ENCODE peak calls at places on chromosomes 2 and 18, in ten cellular contexts. H is fibroblast of lung, M is colonic mucosa, I is endothelial cell of umbilical vein, J is mammary epithelial cell, X is neural progenitor cell, C is astrocyte, L is GM23248, V is IMR-90, T is H9. W is an unnamed sample.

GRCh38 chr18:40469851-40470250 is 1485.2 kb upstream of the PIK3C3 start:
- DNase-seq in J (no peak), X (no peak), L (no peak), I (no peak), V (no peak), C (no peak), M (no peak), T (no peak), H (no peak), W (no peak)

GRCh38 chr18:78975282-78975681 is 4.3 kb upstream of the SALL3 start:
- DNase-seq in L (no peak), V (no peak), X (peak), J (no peak), I (no peak), T (no peak), M (no peak), H (no peak), C (no peak), W (no peak)

GRCh38 chr18:63971320-63972071 is 1.6 kb downstream of the SERPINB8 start:
- DNase-seq in H (no peak), M (no peak), I (no peak), X (no peak), C (peak), L (peak), T (no peak), V (no peak), J (no peak), W (no peak)

GRCh38 chr2:130790808-130791616 is 35.7 kb downstream of the AMER3 start:
- DNase-seq in V (no peak), T (no peak), H (no peak), X (no peak), I (no peak), M (no peak), J (no peak), C (no peak), L (no peak), W (no peak)

GRCh38 chr18:53567935-53568574 is 656.4 kb downstream of the MBD2 start:
- DNase-seq in T (no peak), C (peak), X (peak), L (peak), I (peak), J (no peak), H (peak), V (peak), M (no peak), W (peak)

GRCh38 chr2:232300894-232301387 is 77.6 kb upstream of the ALPP start:
- DNase-seq in X (no peak), J (no peak), V (peak), L (peak), I (peak), M (peak), H (no peak), C (no peak), T (no peak), W (no peak)

GRCh38 chr2:77487074-77487803 is 34.9 kb downstream of the LRRTM4 start:
- DNase-seq in T (peak), M (no peak), J (no peak), V (no peak), C (no peak), X (no peak), H (no peak), I (no peak), L (no peak), W (no peak)

GRCh38 chr2:239765076-239765845 is 259.9 kb downstream of the NDUFA10 start:
- DNase-seq in H (no peak), C (no peak), X (no peak), T (no peak), L (no peak), V (no peak), I (no peak), M (no peak), J (no peak), W (no peak)

GRCh38 chr2:207792244-207792785 is 22.6 kb upstream of the FZD5 start:
- DNase-seq in M (no peak), L (peak), T (peak), H (peak), I (peak), V (peak), C (peak), X (no peak), J (peak), W (no peak)

GRCh38 chr2:74715071-74715791 is 61.2 kb downstream of the SEMA4F start:
- DNase-seq in V (peak), I (peak), J (peak), T (peak), H (peak), M (peak), C (peak), X (peak), L (peak), W (peak)

DNA sequence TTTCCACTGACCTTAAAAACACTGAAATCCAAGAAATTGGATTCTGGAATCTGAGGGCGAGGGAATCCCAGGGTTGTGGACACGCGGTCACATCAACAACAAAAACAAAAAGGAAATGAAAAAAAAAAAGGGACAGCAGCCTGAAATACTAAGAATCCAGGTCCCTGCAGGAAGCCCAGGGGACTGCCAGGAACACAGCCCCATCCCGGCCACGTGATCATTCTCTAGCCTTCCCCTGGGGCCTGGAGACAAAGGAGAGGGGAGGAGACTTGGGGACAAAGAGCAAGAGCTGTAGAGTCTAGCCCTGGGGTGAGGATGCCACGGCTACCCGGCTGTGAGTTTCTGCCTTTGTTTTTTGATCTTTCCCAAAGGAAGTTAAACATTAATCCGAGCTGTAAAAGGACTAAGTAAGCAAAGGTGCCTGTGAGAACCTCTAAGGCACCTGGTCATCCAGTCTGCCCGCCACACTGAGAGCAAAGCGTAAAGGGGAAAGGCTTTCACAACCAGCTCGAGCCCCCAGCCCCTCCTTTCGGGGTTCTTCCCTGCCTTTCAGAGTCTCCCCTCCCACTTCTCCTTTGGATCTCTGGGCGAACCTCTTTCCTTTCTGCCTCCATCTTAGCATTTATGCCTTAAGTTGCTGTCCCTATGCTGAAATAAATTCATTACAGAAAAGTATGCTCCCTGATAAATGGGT is 57.9 kb upstream of the MSH2 start:
- DNase-seq in T (peak), V (peak), C (peak), H (peak), X (peak), J (no peak), L (peak), I (peak), M (peak), W (peak)
- H3K9ac ChIP-seq in T (peak), V (peak), C (peak), H (no peak), X (peak), J (no peak), L (peak), I (peak), M (peak), W (peak)

GRCh38 chr18:8800876-8801262 is 95.5 kb downstream of the MTCL1 start:
- DNase-seq in T (no peak), V (no peak), I (no peak), J (no peak), H (no peak), M (no peak), X (peak), C (no peak), L (peak), W (no peak)
- H3K9ac ChIP-seq in T (no peak), V (peak), I (peak), J (no peak), H (peak), M (no peak), X (no peak), C (peak), L (peak), W (no peak)

GRCh38 chr2:134284119-134284670 is 30.3 kb downstream of the MGAT5 start:
- DNase-seq in J (no peak), H (peak), L (peak), V (peak), I (no peak), X (no peak), C (peak), T (no peak), M (no peak), W (no peak)

GRCh38 chr2:134283701-134284100 is 29.8 kb downstream of the MGAT5 start:
- DNase-seq in X (no peak), J (no peak), I (no peak), T (no peak), L (no peak), V (no peak), H (no peak), M (no peak), C (no peak), W (peak)

GRCh38 chr2:134280726-134281125 is 26.9 kb downstream of the MGAT5 start:
- DNase-seq in X (no peak), M (no peak), T (no peak), V (no peak), J (no peak), I (no peak), L (no peak), C (no peak), H (no peak), W (no peak)

GRCh38 chr2:134281815-134282419 is 28.0 kb downstream of the MGAT5 start:
- DNase-seq in M (no peak), J (no peak), I (no peak), C (no peak), T (no peak), L (no peak), H (no peak), X (no peak), V (no peak), W (no peak)

DNA sequence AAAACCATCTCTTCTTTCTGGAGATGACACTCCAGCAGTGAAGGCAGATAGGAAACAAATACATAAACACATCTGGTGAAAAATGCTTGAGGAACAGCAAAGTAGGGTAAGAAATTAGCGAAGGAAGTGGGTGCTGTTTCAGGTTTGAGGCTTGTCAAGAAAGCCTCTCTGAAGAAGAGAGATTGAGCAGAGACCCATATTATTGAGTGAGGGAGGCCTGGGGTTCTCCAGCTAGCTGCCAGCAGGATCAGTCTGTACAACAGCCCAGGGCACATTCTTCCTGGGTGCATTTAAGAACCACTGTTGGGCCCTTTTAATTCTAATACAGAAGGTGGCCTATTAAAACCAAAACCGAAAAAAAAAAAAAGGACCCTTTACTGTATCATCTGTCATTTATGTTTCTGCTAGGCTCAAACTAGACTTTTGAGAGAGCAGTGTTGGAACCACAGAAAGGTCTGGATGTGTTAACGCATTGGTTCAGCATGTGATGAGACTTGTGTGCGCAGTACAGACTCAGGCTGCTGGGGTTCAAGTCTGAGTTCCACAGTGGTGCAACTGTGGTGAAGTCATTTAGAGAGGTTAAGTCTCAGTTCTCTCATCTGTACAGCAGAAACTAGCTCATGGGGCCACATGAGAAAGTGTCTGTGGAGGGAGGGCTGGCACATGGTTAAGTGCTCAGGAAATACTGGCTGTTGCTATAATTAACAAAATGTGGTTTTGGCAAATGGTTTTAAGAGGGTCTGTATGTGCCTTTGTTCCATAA is 28.9 kb downstream of the MGAT5 start:
- DNase-seq in L (no peak), C (no peak), X (no peak), V (no peak), M (no peak), T (no peak), H (no peak), I (no peak), J (no peak), W (no peak)
- H3K9ac ChIP-seq in L (no peak), C (no peak), X (no peak), V (no peak), M (no peak), T (no peak), H (no peak), I (no peak), J (no peak), W (no peak)

GRCh38 chr2:95159690-95160449 is at the start of gene ZNF514:
- DNase-seq in J (peak), H (peak), L (peak), T (peak), X (peak), C (peak), I (peak), M (peak), V (peak), W (no peak)
- H3K9ac ChIP-seq in J (peak), H (peak), L (peak), T (peak), X (no peak), C (peak), I (peak), M (peak), V (peak), W (peak)

GRCh38 chr2:64142817-64143153 is 1.4 kb downstream of the PELI1 start:
- DNase-seq in V (peak), C (no peak), M (no peak), T (no peak), L (peak), J (no peak), H (peak), X (no peak), I (no peak), W (no peak)

GRCh38 chr2:64137996-64138395 is 6.2 kb downstream of the PELI1 start:
- DNase-seq in V (no peak), I (no peak), M (no peak), C (no peak), L (no peak), X (no peak), T (no peak), J (peak), H (no peak), W (no peak)

GRCh38 chr2:64141711-64142405 is 2.4 kb downstream of the PELI1 start:
- DNase-seq in V (peak), I (peak), C (peak), M (no peak), T (no peak), H (peak), J (peak), X (peak), L (peak), W (no peak)

GRCh38 chr2:64143154-64144056 is 815 bp downstream of the PELI1 start:
- DNase-seq in H (peak), V (peak), J (peak), C (peak), X (peak), L (peak), M (no peak), T (peak), I (peak), W (peak)

DNA sequence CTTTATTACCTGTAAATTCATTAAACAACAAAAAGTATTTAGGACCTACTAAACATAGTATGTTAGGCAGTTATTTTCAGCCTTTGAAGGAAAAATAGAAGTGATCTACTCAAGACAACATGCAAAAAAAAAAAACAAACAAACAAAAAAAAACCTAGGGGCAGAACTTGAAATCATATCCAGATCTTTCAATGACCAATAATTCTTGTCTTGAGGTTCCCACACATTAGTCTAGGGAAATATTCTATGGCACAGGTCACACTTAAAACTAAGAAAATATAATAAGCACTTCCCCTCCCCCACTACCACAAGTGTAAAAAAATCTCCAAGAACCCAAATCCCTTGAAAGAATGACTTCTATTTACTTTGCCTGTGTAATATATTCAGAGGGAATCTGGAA is 3.6 kb downstream of the PELI1 start:
- DNase-seq in T (no peak), J (no peak), L (no peak), I (peak), M (no peak), H (no peak), V (no peak), X (no peak), C (no peak), W (no peak)
- H3K9ac ChIP-seq in T (no peak), J (no peak), L (no peak), I (no peak), M (no peak), H (no peak), V (no peak), X (no peak), C (no peak), W (no peak)

GRCh38 chr2:218219934-218220333 is 2.9 kb downstream of the ARPC2 start:
- DNase-seq in V (no peak), M (no peak), I (no peak), X (no peak), J (no peak), T (no peak), C (no peak), H (no peak), L (no peak), W (no peak)
- H3K9ac ChIP-seq in V (no peak), M (no peak), I (no peak), X (no peak), J (peak), T (no peak), C (peak), H (no peak), L (peak), W (no peak)

GRCh38 chr2:174591740-174592139 is 5.9 kb downstream of the WIPF1 start:
- DNase-seq in I (no peak), J (no peak), C (peak), T (no peak), V (no peak), X (no peak), H (no peak), M (no peak), L (no peak), W (no peak)

GRCh38 chr2:174594451-174594850 is 3.2 kb downstream of the WIPF1 start:
- DNase-seq in C (no peak), I (no peak), H (no peak), J (no peak), L (no peak), M (no peak), X (no peak), T (no peak), V (no peak), W (no peak)

GRCh38 chr2:174595415-174595814 is 2.2 kb downstream of the WIPF1 start:
- DNase-seq in I (no peak), V (no peak), L (no peak), C (no peak), H (no peak), X (no peak), M (no peak), T (no peak), J (no peak), W (no peak)

GRCh38 chr2:174593041-174593440 is 4.6 kb downstream of the WIPF1 start:
- DNase-seq in X (no peak), I (no peak), C (no peak), J (no peak), H (no peak), T (no peak), V (no peak), M (no peak), L (no peak), W (no peak)

DNA sequence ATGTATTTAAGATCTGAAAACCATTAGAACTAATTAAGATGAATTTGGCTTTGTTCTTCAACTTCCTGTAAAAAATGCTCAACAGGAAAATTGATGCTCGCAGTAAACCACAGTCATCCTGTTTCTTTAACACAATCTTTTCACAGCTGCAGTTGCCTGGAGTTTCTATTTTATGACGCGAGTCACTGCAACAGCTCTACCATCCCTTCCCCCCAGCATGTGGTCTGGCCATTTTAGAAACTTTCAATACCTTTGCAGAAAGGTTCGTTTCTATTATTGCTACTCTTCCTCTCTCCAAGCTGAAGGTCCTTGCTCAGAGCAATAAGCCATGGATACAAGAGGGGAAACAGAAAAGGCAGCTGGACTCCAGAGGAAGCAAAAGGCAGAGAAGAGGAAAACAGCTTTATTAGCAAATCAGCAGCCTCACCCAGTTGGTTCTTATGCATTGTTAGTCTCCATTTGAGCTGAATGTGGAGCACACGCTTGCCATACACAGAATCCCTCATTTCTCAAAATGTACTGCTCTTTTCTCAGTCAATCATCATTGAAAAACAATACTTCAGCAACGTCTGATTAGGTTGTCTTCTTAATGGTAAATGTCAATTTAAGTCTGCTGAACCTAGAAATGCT is 3.9 kb downstream of the WIPF1 start:
- DNase-seq in V (peak), I (peak), L (peak), T (no peak), M (peak), J (peak), H (peak), X (peak), C (peak), W (no peak)
- H3K9ac ChIP-seq in V (peak), I (peak), L (peak), T (no peak), M (peak), J (no peak), H (no peak), X (no peak), C (peak), W (no peak)

DNA sequence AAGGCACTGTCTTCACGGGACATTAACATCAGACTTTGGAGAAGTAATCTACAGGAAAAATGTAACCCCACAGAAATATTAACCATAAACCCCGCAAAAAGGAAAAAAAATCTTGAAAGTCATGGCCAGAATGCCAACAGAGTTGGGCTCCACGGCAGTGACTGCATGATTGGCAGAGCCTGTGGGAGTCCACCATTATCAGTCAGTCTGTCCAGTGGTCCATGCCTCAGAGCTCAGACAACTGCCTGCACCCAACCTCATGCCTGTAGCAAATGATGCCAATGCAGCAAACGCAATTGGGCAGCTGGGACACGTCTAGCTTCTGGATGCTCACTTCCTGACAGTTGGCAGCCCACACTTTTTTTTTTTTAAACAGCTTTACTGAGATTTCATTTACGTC is 5.1 kb upstream of the PPIG start:
- DNase-seq in T (no peak), X (no peak), M (no peak), C (no peak), H (no peak), L (no peak), V (no peak), J (no peak), I (no peak), W (no peak)
- H3K9ac ChIP-seq in T (no peak), X (no peak), M (no peak), C (no peak), H (no peak), L (no peak), V (no peak), J (no peak), I (no peak), W (no peak)

W was measured in NT2/D1.